ENCODE peak calls at places on chromosome 1, in five cellular contexts. D is pancreas; W is stimulated activated naive CD8-positive, alpha-beta T cell treated with anti-CD3 and anti-CD28 coated beads, Interleukin-15, Interleukin-2, amounts not matched to agents 100 U/mL and 50 U/mL, for 24 hours; S is NCI-H2081; O is body of pancreas. T is an unnamed sample.
A peak's percentile ranks its signal among the peaks of the same experiment; 100 is the strongest.

GRCh38 chr1:159089184-159089791 is 12.7 kb upstream of the AIM2 start:
- DNase-seq in D (no peak), W (no peak), S (no peak), O (no peak), T (no peak)

GRCh38 chr1:8517579-8518489 is 199.9 kb downstream of the SLC45A1 start:
- DNase-seq in D (no peak), W (no peak), S (no peak), O (no peak), T (no peak)

GRCh38 chr1:72557446-72558049 is 275.2 kb upstream of the NEGR1 start:
- DNase-seq in D (no peak), W (no peak), S (no peak), O (no peak), T (no peak)

GRCh38 chr1:6121021-6121421 is 59.1 kb downstream of the CHD5 start:
- DNase-seq in D (peak; percentile 49), W (no peak), S (no peak), O (peak; percentile 3), T (no peak)

GRCh38 chr1:77039739-77040138 is 172.5 kb downstream of the ST6GALNAC5 start:
- DNase-seq in D (no peak), W (no peak), S (no peak), O (no peak), T (peak; percentile 45)

GRCh38 chr1:10716424-10716823 is 80.0 kb downstream of the CASZ1 start:
- DNase-seq in D (no peak), W (no peak), S (no peak), O (no peak), T (no peak)

GRCh38 chr1:234631721-234632125 is 21.7 kb upstream of the IRF2BP2 start:
- DNase-seq in D (no peak), W (no peak), S (no peak), O (no peak), T (peak; percentile 47)

GRCh38 chr1:184986250-184986649 is 11.9 kb upstream of the NIBAN1 start:
- DNase-seq in D (no peak), W (no peak), S (no peak), O (no peak), T (no peak)

GRCh38 chr1:230108580-230108979 is 41.5 kb downstream of the GALNT2 start:
- DNase-seq in D (no peak), W (no peak), S (no peak), O (no peak), T (no peak)

GRCh38 chr1:62391369-62391971 is 45.4 kb upstream of the USP1 start:
- DNase-seq in D (peak; percentile 64), W (peak; percentile 40), S (no peak), O (peak; percentile 25), T (no peak)

GRCh38 chr1:41664861-41665640 is 180.6 kb upstream of the EDN2 start:
- DNase-seq in D (no peak), W (no peak), S (no peak), O (peak; percentile 34), T (no peak)

GRCh38 chr1:207711285-207711684 is 40.6 kb upstream of the CD46 start:
- DNase-seq in D (no peak), W (no peak), S (no peak), O (no peak), T (no peak)

GRCh38 chr1:103145449-103145848 is 37.1 kb upstream of the COL11A1 start:
- DNase-seq in D (no peak), W (no peak), S (no peak), O (peak; percentile 9), T (no peak)

GRCh38 chr1:6454856-6455751 is 10.9 kb downstream of the TNFRSF25 start:
- DNase-seq in D (no peak), W (no peak), S (no peak), O (no peak), T (no peak)

GRCh38 chr1:23692308-23692871 is 784 bp downstream of the RPL11 start:
- DNase-seq in D (no peak), W (no peak), S (no peak), O (no peak), T (no peak)

GRCh38 chr1:67578397-67579020 is 106.5 kb upstream of the GADD45A start:
- DNase-seq in D (no peak), W (no peak), S (no peak), O (peak; percentile 25), T (no peak)

GRCh38 chr1:228646717-228647522 is 88.4 kb upstream of the RHOU start:
- DNase-seq in D (peak; percentile 67), W (peak; percentile 39), S (peak; percentile 32), O (peak; percentile 25), T (no peak)

GRCh38 chr1:181479137-181479745 is 4.1 kb upstream of the CACNA1E start:
- DNase-seq in D (no peak), W (peak; percentile 19), S (peak; percentile 61), O (peak; percentile 55), T (peak; percentile 49)

GRCh38 chr1:154468480-154469240 is 33.4 kb upstream of the TDRD10 start:
- DNase-seq in D (no peak), W (no peak), S (no peak), O (no peak), T (no peak)

GRCh38 chr1:162265983-162266382 is 110.7 kb downstream of the SPATA46 start:
- DNase-seq in D (no peak), W (no peak), S (no peak), O (no peak), T (no peak)

GRCh38 chr1:215473943-215474342 is 93.2 kb upstream of the KCTD3 start:
- DNase-seq in D (no peak), W (no peak), S (no peak), O (no peak), T (no peak)

T was measured in mucosa of gallbladder.